ENCODE peak calls at places on chromosomes 7 and 10, in eight cellular contexts. U is heart right ventricle; M is CD8-positive, alpha-beta memory T cell; B is IMR-90; Y is SK-N-SH; T is thyroid gland; H is K562; Z is OCI-LY7. G is an unnamed sample.
A peak's percentile ranks its signal among the peaks of the same experiment; 100 is the strongest.

GRCh38 chr10:47374611-47375536 is 9.2 kb downstream of the ZNF488 start:
- DNase-seq in U (no peak), M (no peak), B (peak; percentile 62), Y (no peak), T (no peak), H (no peak), Z (no peak), G (no peak)

GRCh38 chr10:74213571-74214162 is 62.6 kb downstream of the ADK start:
- DNase-seq in U (peak; percentile 12), M (peak; percentile 67), B (peak; percentile 51), Y (peak; percentile 65), T (peak; percentile 60), H (peak; percentile 54), Z (peak; percentile 40), G (no peak)

GRCh38 chr7:101121996-101122932 is 4.6 kb upstream of the SERPINE1 start:
- DNase-seq in U (peak; percentile 87), M (no peak), B (peak; percentile 99), Y (no peak), T (peak; percentile 38), H (no peak), Z (no peak), G (peak; percentile 52)

GRCh38 chr7:156865493-156865892 is 27.5 kb downstream of the LMBR1 start:
- DNase-seq in U (no peak), M (no peak), B (no peak), Y (no peak), T (no peak), H (no peak), Z (peak; percentile 7), G (no peak)

GRCh38 chr10:115772606-115773005 is 500.4 kb downstream of the GFRA1 start:
- DNase-seq in U (no peak), M (no peak), B (peak; percentile 90), Y (no peak), T (no peak), H (no peak), Z (no peak), G (no peak)

GRCh38 chr10:36499696-36500095 is 625.7 kb upstream of the ANKRD30A start:
- DNase-seq in U (no peak), M (no peak), B (peak; percentile 65), Y (no peak), T (no peak), H (no peak), Z (no peak), G (no peak)

GRCh38 chr7:56175086-56175760 is 59.0 kb upstream of the NUPR2 start:
- DNase-seq in U (peak; percentile 14), M (no peak), B (no peak), Y (peak; percentile 79), T (peak; percentile 78), H (peak; percentile 34), Z (no peak), G (no peak)

GRCh38 chr10:58220769-58221448 is 46.8 kb downstream of the IPMK start:
- DNase-seq in U (no peak), M (no peak), B (peak; percentile 70), Y (no peak), T (no peak), H (no peak), Z (no peak), G (no peak)

GRCh38 chr10:97821308-97822038 is 28.2 kb upstream of the GOLGA7B start:
- DNase-seq in U (no peak), M (no peak), B (no peak), Y (no peak), T (peak; percentile 9), H (no peak), Z (no peak), G (peak; percentile 71)

GRCh38 chr7:2029211-2029905 is 203.4 kb downstream of the MAD1L1 start:
- DNase-seq in U (no peak), M (no peak), B (no peak), Y (no peak), T (no peak), H (no peak), Z (no peak), G (no peak)

GRCh38 chr7:48337012-48337621 is 165.9 kb downstream of the ABCA13 start:
- DNase-seq in U (no peak), M (no peak), B (peak; percentile 8), Y (peak; percentile 14), T (no peak), H (no peak), Z (peak; percentile 11), G (no peak)

GRCh38 chr7:151351967-151352366 is 10.4 kb downstream of the NUB1 start:
- DNase-seq in U (no peak), M (peak; percentile 79), B (no peak), Y (no peak), T (no peak), H (no peak), Z (peak; percentile 37), G (no peak)

GRCh38 chr10:97001183-97001991 is 169.3 kb downstream of the LCOR start:
- DNase-seq in U (no peak), M (no peak), B (no peak), Y (no peak), T (no peak), H (no peak), Z (no peak), G (no peak)

GRCh38 chr7:94657771-94658693 is 2.1 kb upstream of the SGCE start:
- DNase-seq in U (peak; percentile 86), M (peak; percentile 98), B (peak; percentile 90), Y (peak; percentile 87), T (peak; percentile 96), H (peak; percentile 92), Z (peak; percentile 94), G (peak; percentile 94)

GRCh38 chr10:44978213-44978569 is 418 bp downstream of the DEPP1 start:
- DNase-seq in U (no peak), M (no peak), B (no peak), Y (no peak), T (no peak), H (no peak), Z (no peak), G (no peak)

GRCh38 chr7:106247827-106248201 is 37.0 kb downstream of the NAMPT start:
- DNase-seq in U (no peak), M (no peak), B (no peak), Y (no peak), T (no peak), H (no peak), Z (no peak), G (no peak)

GRCh38 chr10:110872145-110872983 is 636 bp downstream of the PDCD4 start:
- DNase-seq in U (peak; percentile 72), M (peak; percentile 92), B (peak; percentile 81), Y (peak; percentile 86), T (peak; percentile 75), H (peak; percentile 50), Z (peak; percentile 88), G (peak; percentile 48)

GRCh38 chr10:75651452-75651851 is 220.0 kb downstream of the LRMDA start:
- DNase-seq in U (no peak), M (no peak), B (no peak), Y (no peak), T (no peak), H (no peak), Z (no peak), G (no peak)

GRCh38 chr7:112190120-112190519 is 16.1 kb downstream of the DOCK4 start:
- DNase-seq in U (no peak), M (no peak), B (no peak), Y (no peak), T (no peak), H (no peak), Z (no peak), G (no peak)

GRCh38 chr7:112199035-112199655 is 7.1 kb downstream of the DOCK4 start:
- DNase-seq in U (no peak), M (no peak), B (peak; percentile 54), Y (no peak), T (no peak), H (no peak), Z (no peak), G (no peak)

GRCh38 chr7:112195717-112196116 is 10.5 kb downstream of the DOCK4 start:
- DNase-seq in U (no peak), M (no peak), B (no peak), Y (no peak), T (no peak), H (no peak), Z (no peak), G (no peak)

GRCh38 chr7:112192236-112193154 is 13.7 kb downstream of the DOCK4 start:
- DNase-seq in U (peak; percentile 54), M (no peak), B (peak; percentile 88), Y (no peak), T (no peak), H (no peak), Z (no peak), G (no peak)

GRCh38 chr7:112193915-112194502 is 12.2 kb downstream of the DOCK4 start:
- DNase-seq in U (no peak), M (no peak), B (no peak), Y (no peak), T (no peak), H (no peak), Z (no peak), G (no peak)
- H3K4me1 ChIP-seq in U (peaks cover 26% of the 10 kb centered on the region), M (no peaks in the 10 kb centered on the region), B (peaks cover 3% of the 10 kb centered on the region), Y (peaks cover 4% of the 10 kb centered on the region), T (no peaks in the 10 kb centered on the region), H (no peaks in the 10 kb centered on the region), Z (no peaks in the 10 kb centered on the region), G (peaks cover 27% of the 10 kb centered on the region)

GRCh38 chr10:79239930-79240713 is 107.1 kb upstream of the PPIF start:
- DNase-seq in U (no peak), M (no peak), B (no peak), Y (peak; percentile 55), T (peak; percentile 74), H (peak; percentile 53), Z (no peak), G (no peak)
- H3K4me1 ChIP-seq in U (peaks cover 87% of the 10 kb centered on the region), M (peaks cover 23% of the 10 kb centered on the region), B (peaks cover 37% of the 10 kb centered on the region), Y (peaks cover 51% of the 10 kb centered on the region), T (peaks cover 39% of the 10 kb centered on the region), H (peaks cover 16% of the 10 kb centered on the region), Z (peaks cover 24% of the 10 kb centered on the region), G (peaks cover 43% of the 10 kb centered on the region)

GRCh38 chr7:98278936-98279335 is 2.5 kb upstream of the BRI3 start:
- DNase-seq in U (no peak), M (no peak), B (no peak), Y (peak; percentile 46), T (no peak), H (no peak), Z (no peak), G (no peak)
- H3K4me1 ChIP-seq in U (peaks cover 45% of the 10 kb centered on the region), M (peaks cover 26% of the 10 kb centered on the region), B (peaks cover 15% of the 10 kb centered on the region), Y (peaks cover 11% of the 10 kb centered on the region), T (peaks cover 14% of the 10 kb centered on the region), H (peaks cover 8% of the 10 kb centered on the region), Z (peaks cover 21% of the 10 kb centered on the region), G (peaks cover 10% of the 10 kb centered on the region)

GRCh38 chr7:143012001-143012400 is 14.9 kb downstream of the OR9A2 start:
- DNase-seq in U (no peak), M (no peak), B (no peak), Y (no peak), T (peak; percentile 19), H (no peak), Z (no peak), G (no peak)

GRCh38 chr7:143013897-143014296 is 13.0 kb downstream of the OR9A2 start:
- DNase-seq in U (no peak), M (no peak), B (peak; percentile 53), Y (no peak), T (no peak), H (no peak), Z (no peak), G (no peak)

GRCh38 chr7:143013473-143013872 is 13.5 kb downstream of the OR9A2 start:
- DNase-seq in U (no peak), M (no peak), B (no peak), Y (no peak), T (peak; percentile 23), H (no peak), Z (peak; percentile 62), G (no peak)

GRCh38 chr7:143015102-143015501 is 11.8 kb downstream of the OR9A2 start:
- DNase-seq in U (no peak), M (no peak), B (no peak), Y (no peak), T (no peak), H (no peak), Z (peak; percentile 71), G (no peak)

GRCh38 chr7:143012409-143012808 is 14.5 kb downstream of the OR9A2 start:
- DNase-seq in U (no peak), M (no peak), B (no peak), Y (no peak), T (peak; percentile 37), H (no peak), Z (no peak), G (no peak)
- H3K4me1 ChIP-seq in U (peaks cover 9% of the 10 kb centered on the region), M (no peaks in the 10 kb centered on the region), B (no peaks in the 10 kb centered on the region), Y (peaks cover 33% of the 10 kb centered on the region), T (peaks cover 10% of the 10 kb centered on the region), H (no peaks in the 10 kb centered on the region), Z (peaks cover 74% of the 10 kb centered on the region), G (peaks cover 10% of the 10 kb centered on the region)